ENCODE peak calls at places on chromosomes 5 and 9, in four cellular contexts. W, O, P and S are unnamed samples.

GRCh38 chr5:115586525-115587146 is 15.6 kb downstream of the TICAM2 start:
- DNase-seq in W (no peak), O (no peak), P (no peak), S (no peak)

GRCh38 chr9:130535818-130536521 is 43.4 kb upstream of the FUBP3 start:
- DNase-seq in W (peak; percentile 35), O (no peak), P (peak; percentile 58), S (no peak)

GRCh38 chr5:134552301-134552700 is 26.8 kb downstream of the JADE2 start:
- DNase-seq in W (peak; percentile 89), O (peak; percentile 93), P (peak; percentile 65), S (peak; percentile 83)

GRCh38 chr9:77892171-77892570 is 139.4 kb downstream of the GNAQ start:
- DNase-seq in W (no peak), O (no peak), P (no peak), S (no peak)

GRCh38 chr9:133148351-133149129 is 15.2 kb downstream of the GBGT1 start:
- DNase-seq in W (no peak), O (peak; percentile 82), P (peak; percentile 57), S (peak; percentile 57)

GRCh38 chr9:93258818-93259489 is 75.0 kb downstream of the WNK2 start:
- DNase-seq in W (no peak), O (peak; percentile 43), P (peak; percentile 7), S (peak; percentile 51)

GRCh38 chr9:124286292-124286931 is 28.7 kb downstream of the NEK6 start:
- DNase-seq in W (no peak), O (no peak), P (no peak), S (no peak)

GRCh38 chr9:75235632-75236031 is 147.3 kb downstream of the OSTF1 start:
- DNase-seq in W (no peak), O (no peak), P (no peak), S (no peak)

GRCh38 chr5:58810086-58810485 is 227.2 kb downstream of the RAB3C start:
- DNase-seq in W (no peak), O (no peak), P (no peak), S (no peak)

GRCh38 chr5:124231794-124232193 is 514.6 kb downstream of the ZNF608 start:
- DNase-seq in W (no peak), O (no peak), P (no peak), S (no peak)

GRCh38 chr5:40549611-40550010 is 130.1 kb upstream of the PTGER4 start:
- DNase-seq in W (no peak), O (no peak), P (no peak), S (no peak)

GRCh38 chr5:180825768-180826525 is 23.3 kb upstream of the MGAT1 start:
- DNase-seq in W (peak; percentile 34), O (peak; percentile 82), P (no peak), S (peak; percentile 66)

GRCh38 chr9:77514886-77515711 is 133.0 kb downstream of the GNA14 start:
- DNase-seq in W (peak; percentile 51), O (no peak), P (peak; percentile 27), S (no peak)

GRCh38 chr9:14769235-14769580 is 46.7 kb upstream of the CER1 start:
- DNase-seq in W (no peak), O (no peak), P (no peak), S (no peak)

GRCh38 chr9:90107021-90107771 is 502.4 kb downstream of the GADD45G start:
- DNase-seq in W (peak; percentile 81), O (no peak), P (peak; percentile 65), S (no peak)

DNA sequence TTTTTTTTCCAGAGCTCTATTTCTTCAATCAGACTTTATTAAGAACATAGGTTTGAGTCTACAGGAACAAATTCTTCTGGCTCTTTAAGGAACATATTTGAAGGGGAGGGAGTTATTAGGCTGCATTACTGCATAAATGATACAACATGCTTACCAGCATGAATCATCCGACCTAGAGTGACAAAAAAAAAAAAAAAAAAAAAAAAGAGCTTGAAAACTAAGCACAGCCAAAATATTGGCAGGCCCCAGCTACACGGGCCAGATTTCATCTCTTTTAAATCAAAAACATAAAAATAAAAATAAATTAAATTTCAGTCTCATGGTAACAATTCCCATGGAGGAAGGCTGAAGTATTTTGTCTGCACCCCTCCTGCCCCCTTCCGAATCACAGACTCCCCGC is 26.3 kb downstream of the MSX2 start:
- DNase-seq in W (no peak), O (no peak), P (no peak), S (no peak)
- H3K4me3 ChIP-seq in W (peak overlapping the region; percentile 40), O (peak overlapping the region; percentile 38), P (peak overlapping the region; percentile 20), S (peak overlapping the region; percentile 38)

DNA sequence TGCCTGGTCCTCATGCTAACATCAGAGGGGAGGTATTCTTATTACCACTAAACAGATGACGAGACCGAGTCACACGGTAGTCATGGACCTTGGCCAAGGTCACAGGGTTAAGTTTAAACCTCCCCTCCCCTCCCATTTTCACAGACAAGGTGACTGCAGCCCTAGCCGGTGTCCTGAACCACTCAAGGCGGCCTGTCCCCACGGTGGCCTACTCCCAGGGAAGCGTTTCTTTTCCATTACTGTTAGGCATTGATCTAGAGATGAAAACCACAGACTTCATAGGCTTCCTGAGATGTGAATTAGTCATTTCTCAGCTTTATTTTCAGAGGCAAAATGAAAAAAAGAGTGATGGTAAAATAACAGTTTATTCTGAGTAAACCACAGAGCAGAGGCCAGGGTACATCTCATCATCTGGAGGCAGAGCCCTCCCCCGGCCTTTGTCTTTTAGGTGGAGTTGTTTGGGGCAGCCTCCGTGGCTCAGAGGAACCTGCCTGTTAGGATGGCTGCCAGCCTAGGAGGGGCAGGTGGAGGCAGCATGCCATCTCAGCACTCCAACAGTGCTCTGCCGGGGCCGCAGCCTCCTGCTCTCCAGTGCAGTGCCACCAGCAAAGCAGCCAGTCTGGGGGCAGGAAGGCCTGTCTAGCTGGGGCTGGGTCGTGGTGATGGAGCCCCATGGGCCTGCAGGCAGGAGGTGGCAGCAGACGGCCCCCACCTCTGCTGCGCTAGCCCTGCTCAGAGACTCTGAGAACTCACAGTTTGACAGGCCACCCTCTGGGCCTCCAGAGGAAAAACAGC is 71.2 kb downstream of the RAPGEF1 start:
- DNase-seq in W (peak; percentile 47), O (no peak), P (peak; percentile 37), S (no peak)
- TF ChIP-seq CTCF in W (no peak), O (no peak), P (no peak), S (no peak)

DNA sequence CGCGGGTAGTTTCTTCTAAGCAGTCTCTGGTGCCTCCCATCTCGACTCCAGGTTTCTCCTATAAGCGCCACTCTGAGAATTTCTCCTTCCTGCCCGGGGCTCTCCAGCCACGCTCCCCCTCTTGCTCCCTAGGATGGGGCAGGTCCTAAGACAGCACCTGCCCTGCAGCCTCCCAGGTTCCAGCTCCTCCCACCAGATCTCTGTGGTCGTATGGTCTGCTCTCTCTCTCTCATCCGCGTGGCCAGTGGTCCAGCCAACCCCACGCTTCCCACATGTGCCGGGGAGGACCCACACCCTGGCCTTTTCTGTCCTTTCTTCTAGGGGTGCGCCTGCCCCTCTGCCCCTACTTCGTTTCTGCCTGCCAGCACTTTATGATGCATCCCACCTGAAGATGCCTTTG is 40.5 kb downstream of the MVB12B start:
- DNase-seq in W (no peak), O (no peak), P (no peak), S (no peak)
- H3K27ac ChIP-seq in W (no peak overlapping the region), O (no peak overlapping the region), P (no peak overlapping the region), S (peak overlapping the region; percentile 17)

GRCh38 chr5:90586469-90586868 is 27.9 kb downstream of the ADGRV1 start:
- DNase-seq in W (no peak), O (no peak), P (no peak), S (no peak)
- H3K4me3 ChIP-seq in W (no peak overlapping the region), O (no peak overlapping the region), P (no peak overlapping the region), S (no peak overlapping the region)

DNA sequence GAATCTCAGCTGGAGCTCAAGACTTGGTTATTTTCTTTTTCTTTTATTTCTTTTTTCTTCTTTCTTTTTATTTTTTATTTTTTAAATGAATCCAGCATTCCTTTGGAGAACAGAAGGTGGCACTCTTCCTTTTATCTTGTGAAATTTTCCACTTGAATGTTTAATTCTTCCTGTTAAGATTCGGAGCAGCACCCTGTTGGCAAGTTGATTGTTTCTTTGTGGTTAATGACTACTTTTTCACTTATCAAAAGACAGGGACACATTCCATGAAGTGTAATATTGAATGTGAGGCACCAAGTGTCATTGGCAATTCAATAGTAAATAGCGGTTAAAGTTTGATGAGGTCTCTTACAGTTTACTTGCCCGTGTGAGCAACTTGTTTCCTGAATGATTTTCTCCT is 240.5 kb upstream of the CHD1 start:
- DNase-seq in W (no peak), O (no peak), P (no peak), S (no peak)
- TF ChIP-seq CTCF in W (no peak), O (no peak), P (no peak), S (peak; percentile 62)

GRCh38 chr5:172478256-172478655 is 23.9 kb upstream of the SH3PXD2B start:
- DNase-seq in W (no peak), O (no peak), P (no peak), S (no peak)
- H3K27ac ChIP-seq in W (no peak overlapping the region), O (no peak overlapping the region), P (no peak overlapping the region), S (no peak overlapping the region)

GRCh38 chr5:169978744-169979143 is 1.6 kb downstream of the INSYN2B start:
- DNase-seq in W (no peak), O (no peak), P (no peak), S (no peak)
- H3K4me3 ChIP-seq in W (no peak overlapping the region), O (no peak overlapping the region), P (no peak overlapping the region), S (peak overlapping the region; percentile 35)